ENCODE peak calls at places on chromosomes 13 and 19, in nine cellular contexts. J, Z, X, G, P, F, I, E and V are unnamed samples.

GRCh38 chr19:17103177-17103576 is 27.6 kb downstream of the MYO9B start:
- DNase-seq in J (no peak), Z (no peak), X (peak; percentile 42), G (peak; percentile 39), P (no peak), F (peak; percentile 55), I (no peak), E (no peak), V (no peak)

GRCh38 chr13:32586022-32586900 is at the start of gene PDS5B:
- DNase-seq in J (peak; percentile 95), Z (peak; percentile 87), X (peak; percentile 95), G (peak; percentile 96), P (peak; percentile 96), F (peak; percentile 98), I (peak; percentile 98), E (peak; percentile 96), V (peak; percentile 84)

GRCh38 chr13:93066187-93066586 is 160.4 kb upstream of the GPC6 start:
- DNase-seq in J (peak; percentile 38), Z (no peak), X (peak; percentile 64), G (no peak), P (no peak), F (no peak), I (no peak), E (no peak), V (no peak)

GRCh38 chr13:95217920-95218830 is 83.1 kb downstream of the ABCC4 start:
- DNase-seq in J (no peak), Z (no peak), X (no peak), G (no peak), P (no peak), F (no peak), I (no peak), E (no peak), V (no peak)

GRCh38 chr19:38463365-38463764 is 29.9 kb downstream of the RYR1 start:
- DNase-seq in J (no peak), Z (no peak), X (no peak), G (no peak), P (no peak), F (no peak), I (no peak), E (no peak), V (no peak)

GRCh38 chr19:2542341-2543069 is 66.6 kb downstream of the GADD45B start:
- DNase-seq in J (no peak), Z (no peak), X (peak; percentile 91), G (no peak), P (peak; percentile 73), F (no peak), I (no peak), E (no peak), V (peak; percentile 57)

GRCh38 chr19:20077791-20078463 is at the start of gene ZNF90:
- DNase-seq in J (peak; percentile 94), Z (peak; percentile 86), X (peak; percentile 98), G (peak; percentile 99), P (peak; percentile 97), F (peak; percentile 98), I (peak; percentile 80), E (peak; percentile 77), V (peak; percentile 82)

GRCh38 chr13:25738342-25738771 is 313.5 kb downstream of the SHISA2 start:
- DNase-seq in J (peak; percentile 25), Z (no peak), X (peak; percentile 29), G (no peak), P (no peak), F (no peak), I (no peak), E (no peak), V (no peak)

GRCh38 chr13:111623743-111624505 is 303.5 kb downstream of the TEX29 start:
- DNase-seq in J (no peak), Z (no peak), X (no peak), G (no peak), P (no peak), F (no peak), I (no peak), E (peak; percentile 22), V (no peak)

GRCh38 chr13:113327766-113328391 is 30.8 kb downstream of the LAMP1 start:
- DNase-seq in J (no peak), Z (no peak), X (no peak), G (no peak), P (peak; percentile 36), F (no peak), I (no peak), E (no peak), V (no peak)

GRCh38 chr13:48818495-48818961 is 157.2 kb upstream of the FNDC3A start:
- DNase-seq in J (peak; percentile 95), Z (no peak), X (peak; percentile 96), G (no peak), P (no peak), F (no peak), I (no peak), E (no peak), V (peak; percentile 83)

GRCh38 chr13:92573467-92574057 is 653.0 kb upstream of the GPC6 start:
- DNase-seq in J (peak; percentile 2), Z (no peak), X (peak; percentile 6), G (peak; percentile 67), P (no peak), F (peak; percentile 41), I (no peak), E (no peak), V (no peak)

GRCh38 chr19:50922316-50922853 is 11.2 kb upstream of the KLK4 start:
- DNase-seq in J (peak; percentile 68), Z (peak; percentile 9), X (peak; percentile 70), G (peak; percentile 90), P (peak; percentile 63), F (peak; percentile 96), I (peak; percentile 67), E (peak; percentile 76), V (peak; percentile 32)

GRCh38 chr13:90443268-90443667 is 904.2 kb upstream of the MIR17HG start:
- DNase-seq in J (no peak), Z (no peak), X (peak; percentile 24), G (no peak), P (no peak), F (no peak), I (no peak), E (no peak), V (no peak)

GRCh38 chr19:29841559-29842367 is 30.0 kb downstream of the CCNE1 start:
- DNase-seq in J (no peak), Z (no peak), X (peak; percentile 86), G (peak; percentile 72), P (no peak), F (peak; percentile 78), I (no peak), E (no peak), V (no peak)

GRCh38 chr13:24664726-24665409 is 15.3 kb upstream of the ATP12A start:
- DNase-seq in J (peak; percentile 67), Z (no peak), X (peak; percentile 54), G (no peak), P (no peak), F (peak; percentile 35), I (no peak), E (no peak), V (no peak)

GRCh38 chr13:46354143-46355087 is 32.6 kb downstream of the RUBCNL start:
- DNase-seq in J (peak; percentile 96), Z (no peak), X (peak; percentile 96), G (no peak), P (no peak), F (no peak), I (no peak), E (no peak), V (peak; percentile 82)